ENCODE peak calls at places on chromosomes 13 and 19, in nine cellular contexts. E is ovary, L is stomach, R is A549, Y is suprapubic skin, S is sigmoid colon, M is tibial nerve, W is HepG2, I is transverse colon. X is an unnamed sample.

GRCh38 chr13:30429721-30430694 is 7.7 kb downstream of the UBE2L5 start:
- DNase-seq in E (no peak), L (no peak), R (peak), Y (no peak), S (no peak), M (no peak), W (no peak), I (no peak), X (no peak)

GRCh38 chr19:13085673-13086072 is 17.0 kb downstream of the LYL1 start:
- DNase-seq in E (no peak), L (no peak), R (no peak), Y (no peak), S (no peak), M (no peak), W (no peak), I (no peak), X (no peak)

GRCh38 chr19:12766051-12766521 is 9.3 kb downstream of the HOOK2 start:
- DNase-seq in E (peak), L (peak), R (peak), Y (peak), S (peak), M (peak), W (peak), I (peak), X (peak)

GRCh38 chr13:28297341-28297740 is 159.0 kb downstream of the PAN3 start:
- DNase-seq in E (no peak), L (no peak), R (no peak), Y (no peak), S (no peak), M (no peak), W (no peak), I (no peak), X (no peak)

GRCh38 chr13:34469212-34469983 is 472.7 kb upstream of the NBEA start:
- DNase-seq in E (no peak), L (no peak), R (peak), Y (no peak), S (no peak), M (no peak), W (no peak), I (no peak), X (no peak)

GRCh38 chr13:52760078-52760477 is 20.5 kb upstream of the CNMD start:
- DNase-seq in E (no peak), L (no peak), R (no peak), Y (no peak), S (no peak), M (no peak), W (no peak), I (no peak), X (no peak)

GRCh38 chr19:1001538-1002166 is 1.4 kb downstream of the GRIN3B start:
- DNase-seq in E (peak), L (peak), R (peak), Y (peak), S (no peak), M (no peak), W (no peak), I (peak), X (peak)

GRCh38 chr19:4061178-4061682 is 5.5 kb downstream of the ZBTB7A start:
- DNase-seq in E (peak), L (peak), R (peak), Y (peak), S (peak), M (peak), W (peak), I (peak), X (peak)

GRCh38 chr13:73945871-73946270 is 188.3 kb downstream of the KLF12 start:
- DNase-seq in E (no peak), L (no peak), R (no peak), Y (no peak), S (peak), M (no peak), W (no peak), I (no peak), X (no peak)

GRCh38 chr13:21683034-21683733 is 12.3 kb downstream of the FGF9 start:
- DNase-seq in E (no peak), L (no peak), R (no peak), Y (no peak), S (no peak), M (no peak), W (no peak), I (no peak), X (no peak)

GRCh38 chr13:80654638-80655249 is 313.8 kb upstream of the SPRY2 start:
- DNase-seq in E (no peak), L (no peak), R (no peak), Y (no peak), S (no peak), M (no peak), W (no peak), I (no peak), X (peak)

GRCh38 chr19:7636691-7637373 is at the start of gene STXBP2:
- DNase-seq in E (peak), L (peak), R (peak), Y (no peak), S (no peak), M (no peak), W (peak), I (peak), X (peak)

GRCh38 chr19:11197291-11198174 is at the start of gene KANK2:
- DNase-seq in E (peak), L (peak), R (peak), Y (peak), S (peak), M (peak), W (peak), I (peak), X (peak)

GRCh38 chr13:44032801-44033200 is 153.1 kb downstream of the LACC1 start:
- DNase-seq in E (no peak), L (no peak), R (no peak), Y (no peak), S (no peak), M (no peak), W (no peak), I (no peak), X (no peak)
- TF ChIP-seq EP300 in E (no peak), L (no peak), R (no peak), Y (no peak), S (no peak), M (no peak), W (no peak), I (no peak), X (no peak)

DNA sequence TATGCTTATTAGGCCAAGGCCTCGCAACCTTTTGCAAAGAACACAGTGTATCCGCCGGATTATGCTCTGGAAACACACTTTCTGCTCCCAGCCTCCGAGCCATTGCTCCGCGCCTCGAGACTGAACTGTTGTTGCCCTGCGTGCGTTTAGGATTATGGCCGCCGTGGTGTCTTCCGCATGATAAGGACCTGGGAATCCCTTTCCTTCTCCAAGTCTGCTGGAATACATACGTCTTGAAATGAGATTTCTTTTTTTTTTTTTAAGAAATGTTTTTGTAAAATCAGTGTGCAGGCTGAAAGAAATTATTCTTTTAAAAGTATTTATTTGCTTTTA is 89.8 kb upstream of the SOX1 start:
- DNase-seq in E (no peak), L (no peak), R (no peak), Y (no peak), S (no peak), M (no peak), W (no peak), I (no peak), X (no peak)
- H3K27ac ChIP-seq in E (no peak), L (no peak), R (no peak), Y (no peak), S (no peak), M (no peak), W (no peak), I (no peak), X (no peak)

GRCh38 chr13:49499889-49500660 is 4.3 kb downstream of the PHF11 start:
- DNase-seq in E (no peak), L (no peak), R (no peak), Y (no peak), S (no peak), M (no peak), W (no peak), I (no peak), X (no peak)
- TF ChIP-seq POLR2A in E (no peak), L (no peak), R (no peak), Y (no peak), S (no peak), M (no peak), W (no peak), I (no peak), X (no peak)

GRCh38 chr13:97223711-97224461 is 1.8 kb downstream of the MBNL2 start:
- DNase-seq in E (peak), L (peak), R (peak), Y (no peak), S (peak), M (no peak), W (peak), I (peak), X (peak)

GRCh38 chr13:97225533-97225932 is 3.4 kb downstream of the MBNL2 start:
- DNase-seq in E (no peak), L (no peak), R (no peak), Y (no peak), S (no peak), M (no peak), W (no peak), I (no peak), X (no peak)

GRCh38 chr13:97222934-97223710 is 989 bp downstream of the MBNL2 start:
- DNase-seq in E (no peak), L (no peak), R (no peak), Y (no peak), S (no peak), M (no peak), W (no peak), I (no peak), X (no peak)

GRCh38 chr13:97226013-97226412 is 3.9 kb downstream of the MBNL2 start:
- DNase-seq in E (no peak), L (no peak), R (no peak), Y (no peak), S (no peak), M (no peak), W (no peak), I (no peak), X (no peak)

DNA sequence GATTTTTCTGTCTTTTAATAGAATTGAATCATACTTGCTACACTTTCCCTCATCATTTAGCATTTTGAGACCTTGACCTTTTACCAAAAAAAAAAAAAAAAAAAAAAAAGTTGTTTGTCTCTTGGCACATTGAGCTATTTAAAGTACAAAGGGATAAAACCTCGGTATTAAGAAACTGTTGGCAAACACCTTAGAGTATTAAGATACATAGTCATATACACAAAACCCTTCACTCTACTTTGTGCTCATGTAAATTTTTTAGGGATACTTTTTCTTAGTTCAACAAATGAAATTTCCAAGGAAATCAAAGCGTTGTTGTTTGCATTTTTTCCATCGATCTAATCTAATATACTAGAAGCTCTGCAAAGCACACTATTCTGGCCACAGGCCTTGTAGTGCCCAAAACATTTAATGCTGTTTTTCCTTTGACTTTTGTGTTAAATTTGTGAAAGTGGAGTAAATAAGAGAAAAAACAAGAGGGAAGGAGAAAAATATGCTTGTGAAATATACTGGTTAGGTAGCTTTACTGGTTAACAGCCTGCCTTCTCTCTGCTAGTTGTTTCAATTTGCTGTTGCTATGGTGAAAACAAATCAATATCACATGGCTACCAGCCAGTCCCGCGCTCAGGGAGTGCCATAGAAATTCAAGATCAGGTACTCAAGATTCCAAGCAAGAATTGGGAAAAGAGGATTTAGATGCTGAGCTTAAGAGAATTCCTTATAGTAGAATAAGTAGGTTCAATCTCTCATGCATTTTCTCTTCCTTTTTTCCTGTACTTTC is 2.6 kb downstream of the MBNL2 start:
- DNase-seq in E (peak), L (peak), R (no peak), Y (peak), S (no peak), M (no peak), W (peak), I (peak), X (no peak)
- TF ChIP-seq EP300 in E (no peak), L (no peak), R (no peak), Y (no peak), S (no peak), M (no peak), W (no peak), I (no peak), X (no peak)